ENCODE peak calls at places on chromosomes 16 and 17, in five cellular contexts. P is HCT116, A is H9, E is endothelial cell of umbilical vein, V is MM.1S. X is an unnamed sample.

GRCh38 chr16:71441348-71441781 is 489 bp downstream of the TLE7 start:
- DNase-seq in P (no peak), A (peak), E (no peak), V (no peak), X (no peak)

GRCh38 chr17:83160443-83161297 is 81.3 kb downstream of the METRNL start:
- DNase-seq in P (no peak), A (no peak), E (no peak), V (no peak), X (no peak)

GRCh38 chr16:21300309-21301167 is 22.4 kb upstream of the CRYM start:
- DNase-seq in P (peak), A (peak), E (peak), V (peak), X (peak)

GRCh38 chr16:56931769-56932587 is at the start of gene HERPUD1:
- DNase-seq in P (peak), A (peak), E (peak), V (peak), X (peak)

GRCh38 chr16:50185005-50185505 is 31.9 kb downstream of the TENT4B start:
- DNase-seq in P (no peak), A (no peak), E (peak), V (no peak), X (no peak)

GRCh38 chr17:75693500-75694481 is 26.7 kb downstream of the SAP30BP start:
- DNase-seq in P (peak), A (peak), E (peak), V (no peak), X (no peak)

GRCh38 chr17:15469260-15469659 is 1.8 kb upstream of the CDRT4 start:
- DNase-seq in P (no peak), A (no peak), E (peak), V (no peak), X (no peak)

GRCh38 chr17:50532452-50533024 is at the start of gene EPN3:
- DNase-seq in P (peak), A (peak), E (no peak), V (no peak), X (no peak)

GRCh38 chr16:49632798-49633189 is 223.1 kb downstream of the ZNF423 start:
- DNase-seq in P (no peak), A (peak), E (no peak), V (no peak), X (no peak)

GRCh38 chr16:79307214-79307613 is 293.3 kb downstream of the MAF start:
- DNase-seq in P (no peak), A (no peak), E (no peak), V (no peak), X (no peak)

GRCh38 chr16:30457256-30457655 is 11.6 kb upstream of the SEPHS2 start:
- DNase-seq in P (no peak), A (no peak), E (no peak), V (no peak), X (no peak)

GRCh38 chr17:54891176-54891821 is 9.4 kb upstream of the TOM1L1 start:
- DNase-seq in P (peak), A (peak), E (peak), V (peak), X (peak)

GRCh38 chr17:15405016-15405415 is 62.4 kb downstream of the CDRT4 start:
- DNase-seq in P (no peak), A (no peak), E (no peak), V (no peak), X (no peak)

GRCh38 chr16:65833171-65833871 is 533.2 kb upstream of the CDH5 start:
- DNase-seq in P (no peak), A (no peak), E (no peak), V (no peak), X (no peak)

GRCh38 chr17:80408872-80409271 is 6.1 kb upstream of the ENDOV start:
- DNase-seq in P (no peak), A (no peak), E (peak), V (no peak), X (no peak)

GRCh38 chr16:81710596-81710995 is 68.5 kb upstream of the PLCG2 start:
- DNase-seq in P (no peak), A (no peak), E (no peak), V (no peak), X (no peak)
- H3K9ac ChIP-seq in P (peak), A (no peak), E (no peak), V (no peak), X (no peak)

GRCh38 chr16:67935402-67936123 is 1.1 kb downstream of the PSMB10 start:
- DNase-seq in P (peak), A (peak), E (peak), V (peak), X (peak)
- H2AFZ ChIP-seq in P (no peak), A (no peak), E (peak), V (peak), X (peak)

DNA sequence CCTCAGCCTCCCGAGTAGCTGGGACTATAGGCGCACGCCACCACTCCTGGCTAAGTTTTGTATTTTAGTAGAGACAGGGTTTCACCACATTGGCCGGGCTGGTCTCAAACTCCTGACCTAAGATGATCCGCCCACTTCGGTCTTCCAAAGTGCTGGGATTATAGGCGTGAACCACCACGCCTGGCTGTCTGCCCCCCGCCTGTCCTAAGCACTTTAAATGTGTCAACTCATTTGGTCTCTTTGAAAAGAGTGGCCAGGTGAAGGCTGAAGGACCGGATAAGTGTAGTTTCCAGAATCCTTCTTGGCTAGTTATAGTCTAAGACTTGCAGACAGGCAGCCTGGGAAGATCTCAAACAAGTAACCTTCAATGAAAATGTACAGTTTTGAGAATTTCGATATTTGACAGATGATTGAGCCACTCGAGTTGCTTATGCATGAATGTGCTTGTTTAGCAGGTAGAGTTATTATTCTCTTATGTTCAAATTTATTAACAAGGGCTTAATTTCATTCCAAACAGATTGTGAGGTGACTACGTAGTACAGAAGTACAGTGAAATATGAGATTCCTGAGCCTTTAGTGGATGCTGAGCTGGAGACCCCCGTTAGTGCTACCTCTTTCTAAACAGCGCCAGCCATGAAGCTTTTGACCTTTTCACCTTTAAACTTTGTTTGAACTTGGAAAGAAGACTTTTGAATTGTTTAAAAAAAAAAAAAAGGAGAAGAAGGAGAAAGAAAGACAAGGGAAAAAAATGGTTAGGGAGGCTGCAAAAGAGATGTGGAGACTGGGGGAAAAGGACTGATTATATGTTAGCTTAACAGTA is 164.4 kb upstream of the TBX2 start:
- DNase-seq in P (no peak), A (no peak), E (no peak), V (no peak), X (no peak)
- H3K9ac ChIP-seq in P (no peak), A (no peak), E (no peak), V (no peak), X (no peak)

DNA sequence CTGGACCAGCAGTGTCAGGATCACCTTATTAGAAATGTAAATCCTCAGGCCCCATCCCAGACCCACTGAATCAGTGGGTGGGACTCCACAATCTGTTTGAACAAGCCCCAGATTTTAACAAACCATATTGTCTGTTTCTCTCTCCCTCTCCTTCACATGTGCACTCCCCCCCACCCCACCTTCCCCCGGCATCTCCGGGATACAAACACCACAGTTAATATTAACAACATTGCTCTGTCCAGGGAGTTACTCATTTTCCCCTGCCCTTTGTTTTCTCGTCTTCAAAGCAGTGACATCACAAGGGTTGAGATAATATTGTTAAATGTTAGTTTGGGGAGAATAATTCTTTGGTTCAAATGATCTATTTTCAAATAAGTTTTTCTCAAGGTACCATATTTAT is 127.4 kb downstream of the KATNIP start:
- DNase-seq in P (no peak), A (no peak), E (peak), V (no peak), X (no peak)
- H2AFZ ChIP-seq in P (no peak), A (no peak), E (no peak), V (no peak), X (no peak)

DNA sequence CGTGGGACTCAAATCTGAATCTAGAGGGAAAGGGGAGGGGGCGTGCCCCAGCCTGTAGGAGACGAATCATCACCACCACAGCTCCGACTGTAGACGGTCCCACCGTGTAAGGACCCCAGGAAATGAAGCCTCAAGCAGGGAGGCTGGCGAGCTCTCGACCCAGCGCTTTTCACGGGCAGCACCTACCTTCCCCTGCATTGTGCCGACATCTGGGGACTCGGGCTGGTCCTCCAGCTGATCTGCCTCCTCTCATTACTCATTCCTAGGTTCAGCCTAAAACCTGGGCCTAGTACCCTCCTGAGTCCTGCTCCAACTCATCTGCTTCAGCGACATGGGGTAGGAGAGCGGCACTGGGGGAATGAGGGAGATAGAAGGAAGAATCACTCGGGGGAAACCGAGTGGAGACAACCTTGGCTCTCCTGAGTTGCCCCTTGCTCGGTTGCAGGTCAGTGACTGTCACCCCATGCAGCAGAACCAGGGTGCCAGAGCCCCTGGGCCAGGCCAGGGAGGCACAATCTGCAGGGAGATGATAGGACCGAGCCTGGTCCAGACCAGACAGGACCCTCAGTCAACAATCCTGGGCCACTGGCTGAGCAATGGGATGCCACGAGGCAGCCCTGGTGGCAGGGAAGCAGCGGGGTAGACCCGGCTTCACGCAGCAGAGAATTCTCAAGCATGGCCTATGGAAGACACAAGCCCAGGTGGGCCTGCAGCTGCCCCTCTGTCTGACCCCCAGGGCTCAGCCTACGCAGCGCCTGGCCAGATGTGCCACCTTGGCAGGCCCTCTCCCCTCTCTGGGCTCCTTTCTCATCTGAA is 833 bp upstream of the BCAR1 start:
- DNase-seq in P (no peak), A (no peak), E (no peak), V (no peak), X (no peak)
- H3K9ac ChIP-seq in P (peak), A (peak), E (peak), V (no peak), X (no peak)

GRCh38 chr16:1972490-1972877 is 631 bp downstream of the TBL3 start:
- DNase-seq in P (no peak), A (no peak), E (no peak), V (no peak), X (peak)
- H2AFZ ChIP-seq in P (no peak), A (no peak), E (no peak), V (peak), X (peak)

GRCh38 chr16:85565340-85565739 is 47.8 kb upstream of the GSE1 start:
- DNase-seq in P (no peak), A (no peak), E (no peak), V (no peak), X (no peak)
- H3K9ac ChIP-seq in P (no peak), A (no peak), E (no peak), V (no peak), X (no peak)

DNA sequence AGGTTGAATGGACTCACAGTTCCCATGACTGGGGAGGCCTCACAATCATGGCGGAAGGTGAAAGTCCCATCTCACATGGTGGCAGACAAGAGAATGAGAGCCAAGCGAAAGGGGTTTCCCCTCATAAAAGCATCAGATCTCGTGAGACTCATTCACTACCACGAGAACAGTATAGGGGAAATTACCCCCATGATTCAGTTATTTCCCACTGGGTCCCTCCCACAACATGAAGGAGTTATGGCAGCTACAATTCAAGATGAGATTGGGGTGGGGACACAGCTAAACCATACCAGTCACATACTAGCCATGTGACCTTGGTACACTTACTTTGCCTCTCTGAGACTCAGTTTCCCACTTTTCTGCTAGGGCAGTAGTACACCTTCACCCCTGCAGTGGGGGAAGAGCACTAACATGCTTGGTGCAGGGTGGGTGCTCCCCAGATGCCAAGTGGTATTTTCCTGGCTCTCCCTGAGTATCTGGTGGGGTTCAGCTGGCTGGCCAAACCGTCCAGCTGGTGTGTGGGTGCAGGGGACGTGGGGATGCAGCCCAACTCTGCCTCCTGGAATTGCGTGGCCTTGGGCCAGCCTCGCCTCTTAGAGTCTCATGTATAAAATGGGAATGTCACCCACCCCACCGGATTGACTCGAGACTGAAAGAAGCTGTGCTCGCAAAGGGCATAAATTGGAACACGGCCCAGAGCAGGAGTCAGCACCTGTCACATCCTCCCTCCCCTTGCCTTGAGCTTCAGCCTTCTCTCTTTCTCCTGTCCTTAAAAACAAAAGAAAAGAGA is 364.0 kb downstream of the CPPED1 start:
- DNase-seq in P (no peak), A (no peak), E (no peak), V (no peak), X (no peak)
- H2AFZ ChIP-seq in P (no peak), A (no peak), E (no peak), V (no peak), X (no peak)

DNA sequence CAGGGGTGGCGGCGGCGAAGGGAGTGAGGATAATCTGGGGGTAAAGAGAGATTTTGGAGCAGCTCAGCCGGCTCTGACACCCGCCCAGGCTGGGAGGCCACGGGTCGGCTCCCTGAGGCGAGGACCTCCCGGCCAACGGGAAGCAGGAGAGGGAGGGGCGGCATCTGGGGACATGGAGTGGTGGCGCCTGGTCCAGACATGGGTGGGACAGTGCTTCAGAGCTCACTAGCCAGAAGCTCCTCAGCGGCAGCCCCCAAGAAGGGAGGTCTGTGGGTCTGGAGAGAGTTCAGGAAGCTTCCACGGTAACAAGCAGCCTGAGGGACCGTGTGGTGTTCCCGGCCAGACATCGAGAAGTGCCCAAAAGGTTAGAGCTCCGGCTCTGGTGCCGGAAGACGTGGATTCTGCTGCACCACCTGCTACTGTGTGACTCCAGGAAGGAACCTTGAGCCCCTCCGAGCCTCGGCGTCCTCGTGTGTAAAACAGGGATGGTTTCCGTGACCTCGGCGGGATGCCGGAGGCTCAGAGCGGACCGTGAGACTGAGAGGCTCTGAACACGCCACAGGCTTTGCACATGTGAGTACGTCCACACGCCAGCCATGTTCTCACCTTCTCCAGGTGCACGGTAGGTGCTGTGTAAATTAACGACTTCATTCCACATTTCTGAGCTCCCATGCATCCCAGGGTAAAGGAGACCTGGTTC is 56.9 kb downstream of the TIMM22 start:
- DNase-seq in P (no peak), A (no peak), E (no peak), V (no peak), X (no peak)
- H3K9ac ChIP-seq in P (no peak), A (no peak), E (no peak), V (no peak), X (no peak)

GRCh38 chr17:28574536-28574935 is 2.2 kb downstream of the ALDOC start:
- DNase-seq in P (no peak), A (no peak), E (no peak), V (no peak), X (no peak)

GRCh38 chr17:28575126-28575795 is 1.4 kb downstream of the ALDOC start:
- DNase-seq in P (no peak), A (no peak), E (no peak), V (no peak), X (no peak)

GRCh38 chr17:28573521-28573920 is 2.2 kb upstream of the PIGS start:
- DNase-seq in P (no peak), A (no peak), E (no peak), V (no peak), X (no peak)

GRCh38 chr17:28572294-28573099 is 1.2 kb upstream of the PIGS start:
- DNase-seq in P (no peak), A (no peak), E (no peak), V (no peak), X (no peak)

DNA sequence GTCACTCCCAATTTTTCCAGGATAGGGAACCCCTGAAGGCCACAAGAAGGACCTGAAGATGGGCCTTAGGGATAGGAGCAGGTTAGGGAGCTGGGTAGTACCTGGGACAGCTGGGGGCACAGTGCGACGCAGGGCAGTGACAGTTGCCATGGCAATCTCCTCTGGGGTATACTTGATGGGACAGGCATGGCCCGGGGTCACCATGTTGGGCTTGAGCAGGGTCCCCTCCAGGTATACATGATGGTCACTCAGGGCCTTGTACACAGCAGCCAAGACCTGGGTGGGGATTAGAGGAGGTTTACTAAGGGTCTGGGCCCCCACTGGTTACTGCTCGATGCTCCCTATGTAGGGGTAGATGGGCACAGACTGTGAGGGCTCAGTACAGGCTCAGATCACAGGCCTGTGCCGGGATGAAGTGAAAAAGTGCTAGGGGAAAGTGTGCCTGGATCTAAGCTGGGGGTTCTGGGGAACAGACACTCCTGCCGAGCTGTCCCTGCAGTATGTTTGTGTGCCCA is 2.7 kb downstream of the ALDOC start:
- DNase-seq in P (no peak), A (no peak), E (no peak), V (no peak), X (no peak)
- H2AFZ ChIP-seq in P (no peak), A (no peak), E (no peak), V (no peak), X (no peak)

X was measured in DND-41.